ENCODE peak calls at places on chromosomes 4 and X, in four cellular contexts. D is iris pigment epithelial cell; R is astrocyte; O is T-helper 2 cell treated with Interferon-gamma antibody and Interleukin-4, amounts not matched to agents 5 μg/mL and 100 μg/mL, for 36 hours. Q is an unnamed sample.

GRCh38 chr4:1939664-1940509 is 68.7 kb downstream of the NSD2 start:
- DNase-seq in D (peak), R (peak), O (no peak), Q (peak)

GRCh38 chrX:137926090-137926489 is 360.2 kb downstream of the ZIC3 start:
- DNase-seq in D (no peak), R (no peak), O (no peak), Q (peak)

GRCh38 chr4:76984788-76985211 is 35.2 kb downstream of the SEPTIN11 start:
- DNase-seq in D (peak), R (peak), O (no peak), Q (peak)

GRCh38 chrX:10648608-10649007 is 28.2 kb upstream of the MID1 start:
- DNase-seq in D (peak), R (peak), O (no peak), Q (no peak)

GRCh38 chr4:6196871-6197270 is 3.5 kb downstream of the JAKMIP1 start:
- DNase-seq in D (no peak), R (no peak), O (no peak), Q (no peak)

GRCh38 chr4:14022428-14022827 is 394.9 kb upstream of the BOD1L1 start:
- DNase-seq in D (peak), R (peak), O (no peak), Q (no peak)

GRCh38 chr4:183008492-183008891 is 90.6 kb upstream of the WWC2 start:
- DNase-seq in D (no peak), R (no peak), O (no peak), Q (no peak)

GRCh38 chrX:40878821-40879571 is 143.7 kb upstream of the MED14 start:
- DNase-seq in D (no peak), R (no peak), O (no peak), Q (no peak)

GRCh38 chrX:115093206-115093605 is 75.8 kb upstream of the IL13RA2 start:
- DNase-seq in D (no peak), R (peak), O (no peak), Q (no peak)

GRCh38 chr4:176435891-176436499 is 116.2 kb downstream of the SPCS3 start:
- DNase-seq in D (peak), R (peak), O (no peak), Q (no peak)

GRCh38 chrX:2578864-2579263 is 78.1 kb upstream of the DHRSX start:
- DNase-seq in D (no peak), R (no peak), O (no peak), Q (no peak)

GRCh38 chr4:176981074-176981473 is 188.4 kb upstream of the VEGFC start:
- DNase-seq in D (no peak), R (no peak), O (no peak), Q (no peak)

GRCh38 chrX:10203617-10204016 is 46.8 kb downstream of the CLCN4 start:
- DNase-seq in D (no peak), R (no peak), O (no peak), Q (no peak)

GRCh38 chrX:109841257-109841656 is 108.2 kb upstream of the ACSL4 start:
- DNase-seq in D (no peak), R (no peak), O (no peak), Q (no peak)

GRCh38 chr4:30208731-30209435 is 511.3 kb upstream of the PCDH7 start:
- DNase-seq in D (peak), R (peak), O (no peak), Q (peak)

GRCh38 chrX:105701310-105702052 is 120.9 kb upstream of the NRK start:
- DNase-seq in D (peak), R (no peak), O (no peak), Q (peak)

GRCh38 chrX:40127052-40127451 is 29.3 kb upstream of the BCOR start:
- DNase-seq in D (no peak), R (no peak), O (no peak), Q (no peak)

GRCh38 chrX:21374163-21374993 is at the start of gene CNKSR2:
- DNase-seq in D (peak), R (no peak), O (peak), Q (peak)

GRCh38 chr4:122500852-122501501 is 44.5 kb upstream of the IL2 start:
- DNase-seq in D (peak), R (peak), O (no peak), Q (peak)

GRCh38 chrX:8629871-8630270 is 102.1 kb downstream of the ANOS1 start:
- DNase-seq in D (peak), R (peak), O (no peak), Q (peak)

GRCh38 chr4:3705236-3705987 is 60.8 kb upstream of the ADRA2C start:
- DNase-seq in D (no peak), R (no peak), O (no peak), Q (no peak)

GRCh38 chr4:86032476-86033022 is 327.3 kb downstream of the MAPK10 start:
- DNase-seq in D (peak), R (peak), O (no peak), Q (peak)

GRCh38 chrX:96753230-96753629 is 68.6 kb downstream of the DIAPH2 start:
- DNase-seq in D (no peak), R (no peak), O (no peak), Q (no peak)

GRCh38 chr4:24174622-24175021 is 284.8 kb upstream of the PPARGC1A start:
- DNase-seq in D (no peak), R (peak), O (no peak), Q (peak)

GRCh38 chr4:127249066-127249766 is 383.5 kb upstream of the INTU start:
- DNase-seq in D (peak), R (peak), O (no peak), Q (peak)

GRCh38 chrX:111395132-111395531 is 16.9 kb downstream of the DCX start:
- DNase-seq in D (no peak), R (no peak), O (no peak), Q (no peak)

GRCh38 chr4:81747242-81747930 is 275.7 kb upstream of the RASGEF1B start:
- DNase-seq in D (no peak), R (no peak), O (no peak), Q (no peak)

GRCh38 chrX:156005144-156005543 is 7.6 kb downstream of the IL9R start:
- DNase-seq in D (no peak), R (no peak), O (no peak), Q (no peak)